ENCODE peak calls at places on chromosome 21, in eight cellular contexts. One of them, this sample, is unnamed.

GRCh38 chr21:15592271-15592860 is 137.4 kb upstream of the USP25 start:
- DNase-seq in astrocyte: peak
- DNase-seq in fibroblast of lung: peak
- DNase-seq in cardiac muscle cell: peak
- DNase-seq in fibroblast of mammary gland: peak
- DNase-seq in Caco-2: no peak
- DNase-seq in epithelial cell of esophagus: peak
- DNase-seq in Panc1: peak
- DNase-seq in this sample: peak

GRCh38 chr21:43950936-43951335 is 61.2 kb upstream of the TRAPPC10 start:
- DNase-seq in epithelial cell of esophagus: no peak
- DNase-seq in fibroblast of lung: no peak
- DNase-seq in Panc1: no peak
- DNase-seq in fibroblast of mammary gland: no peak
- DNase-seq in cardiac muscle cell: no peak
- DNase-seq in Caco-2: no peak
- DNase-seq in astrocyte: no peak
- DNase-seq in this sample: no peak

GRCh38 chr21:29196021-29196663 is 65.7 kb downstream of the MAP3K7CL start:
- DNase-seq in Panc1: peak
- DNase-seq in cardiac muscle cell: no peak
- DNase-seq in Caco-2: peak
- DNase-seq in fibroblast of lung: peak
- DNase-seq in epithelial cell of esophagus: peak
- DNase-seq in astrocyte: peak
- DNase-seq in fibroblast of mammary gland: peak
- DNase-seq in this sample: peak

GRCh38 chr21:43600642-43601397 is 58.5 kb downstream of the HSF2BP start:
- DNase-seq in epithelial cell of esophagus: peak
- DNase-seq in Panc1: no peak
- DNase-seq in fibroblast of lung: peak
- DNase-seq in astrocyte: peak
- DNase-seq in fibroblast of mammary gland: peak
- DNase-seq in cardiac muscle cell: no peak
- DNase-seq in Caco-2: no peak
- DNase-seq in this sample: peak

GRCh38 chr21:45289655-45290515 is 2.2 kb upstream of the POFUT2 start:
- DNase-seq in Caco-2: no peak
- DNase-seq in fibroblast of mammary gland: peak
- DNase-seq in cardiac muscle cell: peak
- DNase-seq in Panc1: no peak
- DNase-seq in astrocyte: no peak
- DNase-seq in epithelial cell of esophagus: no peak
- DNase-seq in fibroblast of lung: peak
- DNase-seq in this sample: peak

GRCh38 chr21:21712761-21713558 is 714.8 kb downstream of the NCAM2 start:
- DNase-seq in epithelial cell of esophagus: no peak
- DNase-seq in fibroblast of lung: peak
- DNase-seq in cardiac muscle cell: no peak
- DNase-seq in Caco-2: no peak
- DNase-seq in fibroblast of mammary gland: peak
- DNase-seq in Panc1: no peak
- DNase-seq in astrocyte: peak
- DNase-seq in this sample: peak

GRCh38 chr21:22342855-22343254 is 1344.6 kb downstream of the NCAM2 start:
- DNase-seq in fibroblast of mammary gland: no peak
- DNase-seq in epithelial cell of esophagus: no peak
- DNase-seq in Panc1: no peak
- DNase-seq in cardiac muscle cell: no peak
- DNase-seq in astrocyte: no peak
- DNase-seq in Caco-2: no peak
- DNase-seq in fibroblast of lung: no peak
- DNase-seq in this sample: no peak

GRCh38 chr21:44352253-44352860 is 1.1 kb upstream of the TRPM2 start:
- DNase-seq in epithelial cell of esophagus: no peak
- DNase-seq in Caco-2: peak
- DNase-seq in Panc1: no peak
- DNase-seq in fibroblast of lung: no peak
- DNase-seq in cardiac muscle cell: no peak
- DNase-seq in astrocyte: no peak
- DNase-seq in fibroblast of mammary gland: no peak
- DNase-seq in this sample: no peak

GRCh38 chr21:25371831-25372434 is 235.3 kb downstream of the MRPL39 start:
- DNase-seq in fibroblast of lung: peak
- DNase-seq in fibroblast of mammary gland: peak
- DNase-seq in cardiac muscle cell: no peak
- DNase-seq in Caco-2: no peak
- DNase-seq in epithelial cell of esophagus: no peak
- DNase-seq in Panc1: no peak
- DNase-seq in astrocyte: peak
- DNase-seq in this sample: no peak

GRCh38 chr21:31444061-31444460 is 100.0 kb upstream of the TIAM1 start:
- DNase-seq in Caco-2: no peak
- DNase-seq in cardiac muscle cell: no peak
- DNase-seq in astrocyte: no peak
- DNase-seq in fibroblast of mammary gland: peak
- DNase-seq in fibroblast of lung: no peak
- DNase-seq in epithelial cell of esophagus: no peak
- DNase-seq in Panc1: no peak
- DNase-seq in this sample: peak

GRCh38 chr21:45535341-45536081 is 6.7 kb downstream of the SLC19A1 start:
- DNase-seq in epithelial cell of esophagus: no peak
- DNase-seq in fibroblast of mammary gland: no peak
- DNase-seq in astrocyte: no peak
- DNase-seq in Caco-2: peak
- DNase-seq in fibroblast of lung: no peak
- DNase-seq in Panc1: no peak
- DNase-seq in cardiac muscle cell: no peak
- DNase-seq in this sample: no peak

GRCh38 chr21:45416619-45417018 is 11.7 kb downstream of the COL18A1 start:
- DNase-seq in fibroblast of lung: no peak
- DNase-seq in cardiac muscle cell: no peak
- DNase-seq in fibroblast of mammary gland: no peak
- DNase-seq in Caco-2: no peak
- DNase-seq in Panc1: no peak
- DNase-seq in epithelial cell of esophagus: no peak
- DNase-seq in astrocyte: no peak
- DNase-seq in this sample: no peak

GRCh38 chr21:44892536-44893277 is 19.2 kb upstream of the PTTG1IP start:
- DNase-seq in fibroblast of lung: no peak
- DNase-seq in Caco-2: no peak
- DNase-seq in Panc1: no peak
- DNase-seq in epithelial cell of esophagus: peak
- DNase-seq in astrocyte: no peak
- DNase-seq in cardiac muscle cell: peak
- DNase-seq in fibroblast of mammary gland: peak
- DNase-seq in this sample: peak

GRCh38 chr21:44093761-44094160 is 13.4 kb upstream of the PWP2 start:
- DNase-seq in fibroblast of lung: no peak
- DNase-seq in astrocyte: no peak
- DNase-seq in epithelial cell of esophagus: no peak
- DNase-seq in Caco-2: no peak
- DNase-seq in fibroblast of mammary gland: no peak
- DNase-seq in cardiac muscle cell: no peak
- DNase-seq in Panc1: no peak
- DNase-seq in this sample: no peak

GRCh38 chr21:17783816-17784598 is 35.1 kb downstream of the C21orf91 start:
- DNase-seq in epithelial cell of esophagus: no peak
- DNase-seq in astrocyte: no peak
- DNase-seq in cardiac muscle cell: no peak
- DNase-seq in fibroblast of mammary gland: no peak
- DNase-seq in fibroblast of lung: no peak
- DNase-seq in Caco-2: no peak
- DNase-seq in Panc1: no peak
- DNase-seq in this sample: no peak
- H3K4me3 ChIP-seq in epithelial cell of esophagus: no peak
- H3K4me3 ChIP-seq in astrocyte: no peak
- H3K4me3 ChIP-seq in cardiac muscle cell: no peak
- H3K4me3 ChIP-seq in fibroblast of mammary gland: no peak
- H3K4me3 ChIP-seq in fibroblast of lung: no peak
- H3K4me3 ChIP-seq in Caco-2: no peak
- H3K4me3 ChIP-seq in Panc1: no peak
- H3K4me3 ChIP-seq in this sample: no peak

DNA sequence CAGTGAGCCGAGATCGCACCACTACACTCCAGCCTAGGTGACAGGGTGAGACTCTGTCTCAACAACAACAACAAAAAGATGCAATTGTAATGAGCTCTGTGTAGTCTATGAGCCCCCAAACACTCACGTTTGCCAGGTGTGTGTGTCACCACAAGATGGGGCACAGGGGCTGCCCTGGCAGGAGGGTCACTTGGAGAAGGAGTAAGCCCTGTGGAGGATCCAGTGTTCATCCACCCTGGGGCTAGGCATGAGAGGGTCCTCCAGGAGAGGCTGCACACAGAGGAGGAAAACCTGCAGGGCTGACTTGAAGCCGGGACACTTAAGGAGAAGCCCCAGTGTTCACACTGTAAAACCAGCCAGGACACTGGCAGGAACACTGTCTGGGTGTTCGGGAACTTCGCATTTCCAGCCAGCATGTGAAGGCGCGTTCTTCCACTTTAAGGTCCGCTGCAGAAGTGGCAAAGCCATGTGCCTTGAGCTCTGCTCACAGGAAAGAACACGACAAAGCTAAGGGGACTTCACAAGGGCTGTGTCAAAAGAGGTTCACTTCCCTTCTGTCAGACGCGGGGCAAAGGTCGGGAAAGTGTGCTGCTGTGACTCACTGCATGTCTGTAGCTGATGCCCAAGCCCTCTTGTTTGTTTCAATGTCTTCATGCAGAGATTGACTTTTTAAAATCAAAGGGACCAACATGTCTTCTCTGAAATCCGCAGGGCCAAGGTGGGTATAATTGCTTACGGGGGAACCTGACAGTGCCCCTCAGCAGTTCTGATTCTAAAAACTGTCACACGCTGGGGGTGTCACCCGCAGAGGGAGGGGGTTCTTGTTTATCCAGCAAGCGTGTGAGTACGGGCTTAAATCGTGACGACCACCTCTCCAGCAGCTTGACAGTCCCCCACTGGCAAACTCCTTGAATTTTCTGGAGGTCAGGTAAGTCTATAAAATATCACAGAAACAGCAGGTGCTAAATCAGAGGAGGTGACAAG is 102.8 kb downstream of the RIPK4 start:
- DNase-seq in astrocyte: no peak
- DNase-seq in epithelial cell of esophagus: peak
- DNase-seq in fibroblast of lung: peak
- DNase-seq in Panc1: no peak
- DNase-seq in fibroblast of mammary gland: peak
- DNase-seq in Caco-2: peak
- DNase-seq in cardiac muscle cell: peak
- DNase-seq in this sample: peak
- TF ChIP-seq CTCF in astrocyte: no peak
- TF ChIP-seq CTCF in epithelial cell of esophagus: no peak
- TF ChIP-seq CTCF in fibroblast of lung: no peak
- TF ChIP-seq CTCF in Panc1: no peak
- TF ChIP-seq CTCF in fibroblast of mammary gland: no peak
- TF ChIP-seq CTCF in Caco-2: no peak
- TF ChIP-seq CTCF in cardiac muscle cell: no peak
- TF ChIP-seq CTCF in this sample: no peak

GRCh38 chr21:38495242-38495641 is 3.0 kb downstream of the ERG start:
- DNase-seq in astrocyte: no peak
- DNase-seq in fibroblast of lung: no peak
- DNase-seq in fibroblast of mammary gland: no peak
- DNase-seq in epithelial cell of esophagus: no peak
- DNase-seq in Caco-2: no peak
- DNase-seq in cardiac muscle cell: no peak
- DNase-seq in Panc1: no peak
- DNase-seq in this sample: no peak

GRCh38 chr21:38493549-38494253 is 4.6 kb downstream of the ERG start:
- DNase-seq in fibroblast of mammary gland: no peak
- DNase-seq in astrocyte: no peak
- DNase-seq in Caco-2: no peak
- DNase-seq in Panc1: no peak
- DNase-seq in fibroblast of lung: no peak
- DNase-seq in cardiac muscle cell: no peak
- DNase-seq in epithelial cell of esophagus: no peak
- DNase-seq in this sample: no peak

GRCh38 chr21:38496224-38496623 is 2.1 kb downstream of the ERG start:
- DNase-seq in Panc1: no peak
- DNase-seq in astrocyte: no peak
- DNase-seq in fibroblast of lung: no peak
- DNase-seq in cardiac muscle cell: no peak
- DNase-seq in epithelial cell of esophagus: no peak
- DNase-seq in fibroblast of mammary gland: no peak
- DNase-seq in Caco-2: no peak
- DNase-seq in this sample: no peak

GRCh38 chr21:38494254-38494648 is 4.0 kb downstream of the ERG start:
- DNase-seq in astrocyte: peak
- DNase-seq in epithelial cell of esophagus: no peak
- DNase-seq in fibroblast of lung: peak
- DNase-seq in Caco-2: no peak
- DNase-seq in cardiac muscle cell: no peak
- DNase-seq in fibroblast of mammary gland: no peak
- DNase-seq in Panc1: no peak
- DNase-seq in this sample: no peak

GRCh38 chr21:38494688-38495087 is 3.6 kb downstream of the ERG start:
- DNase-seq in Panc1: no peak
- DNase-seq in Caco-2: no peak
- DNase-seq in fibroblast of lung: peak
- DNase-seq in cardiac muscle cell: no peak
- DNase-seq in astrocyte: peak
- DNase-seq in epithelial cell of esophagus: no peak
- DNase-seq in fibroblast of mammary gland: no peak
- DNase-seq in this sample: no peak
- H3K4me3 ChIP-seq in Panc1: no peak
- H3K4me3 ChIP-seq in Caco-2: no peak
- H3K4me3 ChIP-seq in fibroblast of lung: no peak
- H3K4me3 ChIP-seq in cardiac muscle cell: no peak
- H3K4me3 ChIP-seq in astrocyte: no peak
- H3K4me3 ChIP-seq in epithelial cell of esophagus: no peak
- H3K4me3 ChIP-seq in fibroblast of mammary gland: no peak
- H3K4me3 ChIP-seq in this sample: no peak

GRCh38 chr21:33301632-33302002 is 23.2 kb upstream of the IFNAR1 start:
- DNase-seq in fibroblast of lung: no peak
- DNase-seq in Caco-2: no peak
- DNase-seq in epithelial cell of esophagus: no peak
- DNase-seq in cardiac muscle cell: no peak
- DNase-seq in fibroblast of mammary gland: no peak
- DNase-seq in Panc1: no peak
- DNase-seq in astrocyte: no peak
- DNase-seq in this sample: no peak

GRCh38 chr21:33300701-33301631 is 23.8 kb upstream of the IFNAR1 start:
- DNase-seq in fibroblast of mammary gland: no peak
- DNase-seq in astrocyte: no peak
- DNase-seq in fibroblast of lung: no peak
- DNase-seq in Panc1: no peak
- DNase-seq in Caco-2: no peak
- DNase-seq in cardiac muscle cell: no peak
- DNase-seq in epithelial cell of esophagus: no peak
- DNase-seq in this sample: peak

GRCh38 chr21:33302055-33302454 is 22.7 kb upstream of the IFNAR1 start:
- DNase-seq in cardiac muscle cell: no peak
- DNase-seq in epithelial cell of esophagus: peak
- DNase-seq in fibroblast of lung: no peak
- DNase-seq in fibroblast of mammary gland: no peak
- DNase-seq in Panc1: no peak
- DNase-seq in astrocyte: no peak
- DNase-seq in Caco-2: no peak
- DNase-seq in this sample: no peak

GRCh38 chr21:33305344-33305671 is 19.5 kb upstream of the IFNAR1 start:
- DNase-seq in fibroblast of lung: no peak
- DNase-seq in Caco-2: no peak
- DNase-seq in cardiac muscle cell: no peak
- DNase-seq in fibroblast of mammary gland: no peak
- DNase-seq in epithelial cell of esophagus: no peak
- DNase-seq in Panc1: no peak
- DNase-seq in astrocyte: no peak
- DNase-seq in this sample: no peak

GRCh38 chr21:33302796-33303195 is 22.0 kb upstream of the IFNAR1 start:
- DNase-seq in fibroblast of mammary gland: no peak
- DNase-seq in Panc1: no peak
- DNase-seq in epithelial cell of esophagus: no peak
- DNase-seq in cardiac muscle cell: no peak
- DNase-seq in Caco-2: no peak
- DNase-seq in astrocyte: no peak
- DNase-seq in fibroblast of lung: no peak
- DNase-seq in this sample: no peak
- TF ChIP-seq CTCF in fibroblast of mammary gland: no peak
- TF ChIP-seq CTCF in Panc1: no peak
- TF ChIP-seq CTCF in epithelial cell of esophagus: no peak
- TF ChIP-seq CTCF in cardiac muscle cell: no peak
- TF ChIP-seq CTCF in Caco-2: no peak
- TF ChIP-seq CTCF in astrocyte: no peak
- TF ChIP-seq CTCF in fibroblast of lung: no peak
- TF ChIP-seq CTCF in this sample: no peak